ENCODE peak calls at places on chromosomes 4 and X, in seven cellular contexts. One of them, this sample, is unnamed.

GRCh38 chrX:53716328-53717088 is 30.0 kb upstream of the HUWE1 start:
- DNase-seq in fibroblast of lung: peak
- DNase-seq in endodermal cell: no peak
- DNase-seq in neuronal stem cell: no peak
- DNase-seq in adipocyte: no peak
- DNase-seq in IMR-90: peak
- DNase-seq in H9: no peak
- DNase-seq in this sample: peak

GRCh38 chr4:78517050-78517652 is 34.4 kb upstream of the ANXA3 start:
- DNase-seq in neuronal stem cell: peak
- DNase-seq in IMR-90: peak
- DNase-seq in H9: no peak
- DNase-seq in adipocyte: peak
- DNase-seq in fibroblast of lung: peak
- DNase-seq in endodermal cell: no peak
- DNase-seq in this sample: peak

GRCh38 chr4:5887011-5887360 is 5.9 kb downstream of the CRMP1 start:
- DNase-seq in neuronal stem cell: no peak
- DNase-seq in fibroblast of lung: no peak
- DNase-seq in H9: no peak
- DNase-seq in adipocyte: no peak
- DNase-seq in endodermal cell: no peak
- DNase-seq in IMR-90: no peak
- DNase-seq in this sample: no peak

GRCh38 chr4:133775881-133776280 is 425.7 kb downstream of the PABPC4L start:
- DNase-seq in neuronal stem cell: no peak
- DNase-seq in endodermal cell: no peak
- DNase-seq in IMR-90: peak
- DNase-seq in adipocyte: peak
- DNase-seq in H9: no peak
- DNase-seq in fibroblast of lung: peak
- DNase-seq in this sample: no peak

GRCh38 chrX:53421125-53421524 is 1.3 kb downstream of the SMC1A start:
- DNase-seq in H9: no peak
- DNase-seq in neuronal stem cell: no peak
- DNase-seq in adipocyte: no peak
- DNase-seq in endodermal cell: no peak
- DNase-seq in fibroblast of lung: no peak
- DNase-seq in IMR-90: no peak
- DNase-seq in this sample: no peak

GRCh38 chr4:185384877-185385465 is 10.8 kb downstream of the LRP2BP start:
- DNase-seq in IMR-90: no peak
- DNase-seq in fibroblast of lung: no peak
- DNase-seq in H9: no peak
- DNase-seq in neuronal stem cell: no peak
- DNase-seq in adipocyte: no peak
- DNase-seq in endodermal cell: no peak
- DNase-seq in this sample: peak

GRCh38 chr4:33882246-33882990 is 2361.9 kb downstream of the ARAP2 start:
- DNase-seq in neuronal stem cell: no peak
- DNase-seq in H9: no peak
- DNase-seq in adipocyte: no peak
- DNase-seq in IMR-90: no peak
- DNase-seq in fibroblast of lung: peak
- DNase-seq in endodermal cell: no peak
- DNase-seq in this sample: no peak

GRCh38 chrX:10199212-10199611 is 42.4 kb downstream of the CLCN4 start:
- DNase-seq in fibroblast of lung: peak
- DNase-seq in adipocyte: no peak
- DNase-seq in IMR-90: peak
- DNase-seq in endodermal cell: no peak
- DNase-seq in H9: no peak
- DNase-seq in neuronal stem cell: no peak
- DNase-seq in this sample: peak

GRCh38 chr4:2334826-2335728 is 73.2 kb upstream of the MXD4 start:
- DNase-seq in IMR-90: no peak
- DNase-seq in adipocyte: no peak
- DNase-seq in fibroblast of lung: no peak
- DNase-seq in H9: no peak
- DNase-seq in neuronal stem cell: no peak
- DNase-seq in endodermal cell: peak
- DNase-seq in this sample: no peak

DNA sequence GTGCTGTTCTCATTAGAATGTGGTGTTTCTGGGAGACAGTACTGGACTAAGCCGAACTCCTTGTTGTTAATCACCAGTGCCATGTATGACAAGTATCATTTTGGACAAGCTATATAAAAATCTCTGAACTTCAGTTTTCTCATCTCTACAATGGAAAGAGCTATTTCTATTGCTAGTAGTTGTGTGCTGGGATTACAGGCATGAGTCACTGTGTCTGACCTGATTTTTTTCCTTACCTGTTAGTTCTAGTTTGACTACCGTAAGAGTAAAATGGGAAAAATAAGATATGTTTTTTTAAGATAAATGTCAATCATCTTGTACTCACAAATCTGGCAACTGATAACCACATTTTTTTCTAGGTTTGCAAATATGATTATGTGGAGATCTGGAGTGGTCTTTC is 192.3 kb downstream of the TLL1 start:
- DNase-seq in adipocyte: no peak
- DNase-seq in endodermal cell: no peak
- DNase-seq in H9: no peak
- DNase-seq in IMR-90: no peak
- DNase-seq in neuronal stem cell: no peak
- DNase-seq in fibroblast of lung: no peak
- DNase-seq in this sample: no peak
- H3K9ac ChIP-seq in adipocyte: no peak
- H3K9ac ChIP-seq in endodermal cell: no peak
- H3K9ac ChIP-seq in H9: no peak
- H3K9ac ChIP-seq in IMR-90: no peak
- H3K9ac ChIP-seq in neuronal stem cell: no peak
- H3K9ac ChIP-seq in fibroblast of lung: no peak
- H3K9ac ChIP-seq in this sample: no peak

GRCh38 chr4:26858947-26859401 is 1.7 kb upstream of the STIM2 start:
- DNase-seq in IMR-90: peak
- DNase-seq in fibroblast of lung: peak
- DNase-seq in neuronal stem cell: no peak
- DNase-seq in endodermal cell: no peak
- DNase-seq in adipocyte: no peak
- DNase-seq in H9: no peak
- DNase-seq in this sample: no peak
- H3K9ac ChIP-seq in IMR-90: peak
- H3K9ac ChIP-seq in fibroblast of lung: no peak
- H3K9ac ChIP-seq in neuronal stem cell: no peak
- H3K9ac ChIP-seq in endodermal cell: no peak
- H3K9ac ChIP-seq in adipocyte: peak
- H3K9ac ChIP-seq in H9: no peak
- H3K9ac ChIP-seq in this sample: no peak

DNA sequence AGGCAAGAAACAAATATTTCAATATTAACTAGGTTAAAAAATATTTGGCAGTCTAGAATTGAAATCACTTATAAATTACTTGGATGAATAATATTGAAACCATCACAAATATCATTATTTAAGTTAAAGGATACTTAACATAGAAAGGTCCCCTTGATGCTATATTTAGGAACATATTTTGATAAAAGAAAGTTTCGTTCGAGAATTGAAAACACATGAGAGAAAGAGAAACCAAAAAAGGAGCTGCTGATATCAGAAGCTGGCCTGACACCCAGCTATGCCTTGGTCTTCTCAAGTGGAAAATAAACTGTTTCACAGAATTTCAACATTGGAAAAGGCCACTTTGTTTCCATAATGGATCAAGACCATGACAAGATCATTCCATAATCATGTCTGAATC is 762.4 kb downstream of the DMD start:
- DNase-seq in fibroblast of lung: no peak
- DNase-seq in IMR-90: no peak
- DNase-seq in adipocyte: no peak
- DNase-seq in neuronal stem cell: no peak
- DNase-seq in endodermal cell: no peak
- DNase-seq in H9: no peak
- DNase-seq in this sample: no peak
- H3K9ac ChIP-seq in fibroblast of lung: no peak
- H3K9ac ChIP-seq in IMR-90: no peak
- H3K9ac ChIP-seq in adipocyte: no peak
- H3K9ac ChIP-seq in neuronal stem cell: no peak
- H3K9ac ChIP-seq in endodermal cell: no peak
- H3K9ac ChIP-seq in H9: no peak
- H3K9ac ChIP-seq in this sample: no peak

GRCh38 chr4:120175272-120175671 is 108.6 kb upstream of the MAD2L1 start:
- DNase-seq in neuronal stem cell: no peak
- DNase-seq in IMR-90: no peak
- DNase-seq in endodermal cell: no peak
- DNase-seq in adipocyte: no peak
- DNase-seq in H9: no peak
- DNase-seq in fibroblast of lung: no peak
- DNase-seq in this sample: no peak
- H3K9ac ChIP-seq in neuronal stem cell: no peak
- H3K9ac ChIP-seq in IMR-90: no peak
- H3K9ac ChIP-seq in endodermal cell: no peak
- H3K9ac ChIP-seq in adipocyte: no peak
- H3K9ac ChIP-seq in H9: no peak
- H3K9ac ChIP-seq in fibroblast of lung: no peak
- H3K9ac ChIP-seq in this sample: no peak

DNA sequence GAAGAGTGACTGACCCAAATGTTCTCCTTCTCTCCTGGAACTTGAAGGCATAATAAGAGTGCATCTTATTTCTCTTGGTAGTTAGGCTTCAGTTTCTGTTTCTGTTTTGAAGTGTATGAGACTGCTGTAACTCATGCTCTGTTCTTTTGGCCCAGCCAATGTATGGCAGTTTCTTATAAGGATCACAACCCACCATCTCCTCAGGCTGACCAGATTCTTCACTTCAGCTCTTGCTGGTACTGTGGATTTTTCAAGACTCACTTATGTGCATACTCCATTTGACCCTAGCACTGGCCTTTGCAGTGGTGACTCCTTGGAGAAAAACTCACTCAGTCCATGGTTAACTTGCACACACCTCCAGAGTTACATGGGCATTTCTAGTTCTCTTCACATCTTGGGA is 9.6 kb upstream of the YTHDC1 start:
- DNase-seq in endodermal cell: no peak
- DNase-seq in H9: no peak
- DNase-seq in fibroblast of lung: no peak
- DNase-seq in adipocyte: peak
- DNase-seq in IMR-90: no peak
- DNase-seq in neuronal stem cell: no peak
- DNase-seq in this sample: no peak
- H3K9ac ChIP-seq in endodermal cell: no peak
- H3K9ac ChIP-seq in H9: no peak
- H3K9ac ChIP-seq in fibroblast of lung: no peak
- H3K9ac ChIP-seq in adipocyte: no peak
- H3K9ac ChIP-seq in IMR-90: no peak
- H3K9ac ChIP-seq in neuronal stem cell: no peak
- H3K9ac ChIP-seq in this sample: no peak

GRCh38 chr4:40177591-40177990 is 19.2 kb upstream of the RHOH start:
- DNase-seq in adipocyte: no peak
- DNase-seq in neuronal stem cell: no peak
- DNase-seq in fibroblast of lung: no peak
- DNase-seq in H9: no peak
- DNase-seq in endodermal cell: no peak
- DNase-seq in IMR-90: no peak
- DNase-seq in this sample: no peak

GRCh38 chr4:40178672-40179071 is 18.2 kb upstream of the RHOH start:
- DNase-seq in endodermal cell: peak
- DNase-seq in IMR-90: no peak
- DNase-seq in neuronal stem cell: no peak
- DNase-seq in adipocyte: no peak
- DNase-seq in fibroblast of lung: no peak
- DNase-seq in H9: no peak
- DNase-seq in this sample: no peak

GRCh38 chr4:40179360-40179759 is 17.5 kb upstream of the RHOH start:
- DNase-seq in adipocyte: no peak
- DNase-seq in H9: no peak
- DNase-seq in IMR-90: no peak
- DNase-seq in fibroblast of lung: no peak
- DNase-seq in endodermal cell: no peak
- DNase-seq in neuronal stem cell: no peak
- DNase-seq in this sample: no peak

GRCh38 chr4:40173470-40173875 is 23.4 kb upstream of the RHOH start:
- DNase-seq in neuronal stem cell: no peak
- DNase-seq in adipocyte: no peak
- DNase-seq in endodermal cell: no peak
- DNase-seq in H9: no peak
- DNase-seq in IMR-90: no peak
- DNase-seq in fibroblast of lung: no peak
- DNase-seq in this sample: no peak

GRCh38 chr4:40176602-40177001 is 20.2 kb upstream of the RHOH start:
- DNase-seq in adipocyte: no peak
- DNase-seq in IMR-90: no peak
- DNase-seq in H9: peak
- DNase-seq in endodermal cell: peak
- DNase-seq in neuronal stem cell: no peak
- DNase-seq in fibroblast of lung: no peak
- DNase-seq in this sample: no peak
- H3K9ac ChIP-seq in adipocyte: no peak
- H3K9ac ChIP-seq in IMR-90: no peak
- H3K9ac ChIP-seq in H9: no peak
- H3K9ac ChIP-seq in endodermal cell: no peak
- H3K9ac ChIP-seq in neuronal stem cell: no peak
- H3K9ac ChIP-seq in fibroblast of lung: no peak
- H3K9ac ChIP-seq in this sample: no peak

GRCh38 chrX:73849054-73849453 is 286.1 kb downstream of the CHIC1 start:
- DNase-seq in neuronal stem cell: peak
- DNase-seq in fibroblast of lung: no peak
- DNase-seq in IMR-90: no peak
- DNase-seq in adipocyte: no peak
- DNase-seq in H9: no peak
- DNase-seq in endodermal cell: no peak
- DNase-seq in this sample: no peak
- H3K9ac ChIP-seq in neuronal stem cell: no peak
- H3K9ac ChIP-seq in fibroblast of lung: no peak
- H3K9ac ChIP-seq in IMR-90: no peak
- H3K9ac ChIP-seq in adipocyte: no peak
- H3K9ac ChIP-seq in H9: no peak
- H3K9ac ChIP-seq in endodermal cell: no peak
- H3K9ac ChIP-seq in this sample: no peak

This sample was measured in endothelial cell of umbilical vein.